ENCODE peak calls at places on chromosomes 7 and 10, in nine cellular contexts. W is germinal center; M is posterior cingulate gyrus; S is NCI-H1092; N is LoVo; A is activated naive CD8-positive, alpha-beta T cell treated with anti-CD3 and anti-CD28 coated beads, Interleukin-2, amount 50 U/mL, for 24 hours; V is right lobe of liver; O is MV-4-11; U is NCI-H748 treated with DMSO at 0.1 percent for 48 hours. P is an unnamed sample.

GRCh38 chr10:121307411-121307980 is 290.7 kb downstream of the FGFR2 start:
- DNase-seq in N (no peak), M (no peak), V (no peak), A (no peak), O (no peak), W (no peak), U (no peak), S (no peak), P (no peak)

GRCh38 chr7:391961-392524 is 102.1 kb downstream of the FOXL3 start:
- DNase-seq in M (peak), U (no peak), V (peak), W (no peak), S (no peak), N (no peak), O (no peak), A (no peak), P (no peak)

GRCh38 chr7:87561102-87561501 is 39.6 kb downstream of the ABCB1 start:
- DNase-seq in O (no peak), A (no peak), N (no peak), S (no peak), W (no peak), V (no peak), U (no peak), M (no peak), P (no peak)

GRCh38 chr10:23037561-23037960 is 57.8 kb upstream of the MSRB2 start:
- DNase-seq in S (no peak), V (no peak), M (peak), O (no peak), W (no peak), N (no peak), A (no peak), U (no peak), P (no peak)

GRCh38 chr7:151601521-151602305 is 82.0 kb upstream of the RHEB start:
- DNase-seq in A (no peak), V (no peak), S (no peak), M (no peak), U (no peak), O (no peak), N (no peak), W (no peak), P (no peak)

GRCh38 chr10:1488970-1489548 is 248.3 kb downstream of the ADARB2 start:
- DNase-seq in O (no peak), U (no peak), M (no peak), W (peak), N (no peak), S (no peak), V (no peak), A (peak), P (no peak)

GRCh38 chr7:74284781-74285259 is 4.4 kb upstream of the CLIP2 start:
- DNase-seq in O (peak), W (peak), U (no peak), V (no peak), M (no peak), S (no peak), N (peak), A (peak), P (no peak)

GRCh38 chr7:50939026-50939425 is 156.3 kb upstream of the GRB10 start:
- DNase-seq in O (no peak), W (no peak), V (no peak), N (no peak), S (no peak), M (no peak), A (no peak), U (no peak), P (no peak)

GRCh38 chr10:116490028-116490662 is 55.6 kb upstream of the PNLIP start:
- DNase-seq in V (no peak), O (no peak), S (no peak), N (peak), M (no peak), A (no peak), U (no peak), W (peak), P (no peak)

GRCh38 chr10:69479241-69479730 is 28.0 kb downstream of the TSPAN15 start:
- DNase-seq in U (no peak), M (no peak), W (no peak), N (no peak), V (no peak), S (peak), A (no peak), O (peak), P (no peak)

GRCh38 chr10:57955076-57955475 is 312.6 kb downstream of the IPMK start:
- DNase-seq in N (no peak), W (no peak), V (no peak), S (no peak), U (no peak), M (no peak), A (no peak), O (no peak), P (no peak)

GRCh38 chr7:23105644-23106490 is at the start of gene KLHL7:
- DNase-seq in O (peak), V (peak), M (peak), A (peak), U (peak), N (peak), S (peak), W (peak), P (peak)

P was measured in prostate gland.